ENCODE peak calls at places on chromosomes 12 and 14, in seven cellular contexts. P is BJ, T is uterus, X is tibial artery, Q is sigmoid colon, O is cardiac muscle cell, E is upper lobe of right lung. K is an unnamed sample. For H3K36me3, the result is how much of the 10 kb centered on the place peaks cover.

GRCh38 chr12:124210991-124211577 is 83.8 kb upstream of the RFLNA start:
- DNase-seq in E (no peak), T (no peak), P (no peak), Q (no peak), O (no peak), X (no peak), K (no peak)

GRCh38 chr14:73645248-73645610 is 443 bp downstream of the DNAL1 start:
- DNase-seq in T (no peak), P (no peak), X (no peak), E (no peak), O (no peak), Q (no peak), K (no peak)

GRCh38 chr12:6735448-6736191 is 11.8 kb downstream of the COPS7A start:
- DNase-seq in T (peak), X (peak), Q (peak), P (no peak), O (peak), E (peak), K (peak)

GRCh38 chr12:3964404-3964803 is 91.2 kb upstream of the PARP11 start:
- DNase-seq in P (no peak), O (peak), E (no peak), T (no peak), Q (no peak), X (no peak), K (no peak)

GRCh38 chr12:89453579-89453978 is 71.0 kb downstream of the GALNT4 start:
- DNase-seq in X (no peak), O (no peak), T (no peak), Q (no peak), P (peak), E (no peak), K (no peak)

GRCh38 chr12:13864081-13864673 is 117.2 kb downstream of the GRIN2B start:
- DNase-seq in P (peak), X (peak), O (peak), Q (peak), T (peak), E (peak), K (peak)

GRCh38 chr12:53786411-53786810 is 34.6 kb upstream of the CISTR start:
- DNase-seq in O (no peak), T (no peak), X (no peak), E (peak), Q (no peak), P (no peak), K (no peak)

GRCh38 chr12:132851465-132851864 is 22.8 kb upstream of the GOLGA3 start:
- DNase-seq in P (no peak), X (no peak), O (no peak), Q (no peak), T (no peak), E (no peak), K (peak)

GRCh38 chr12:89382366-89382765 is 30.1 kb upstream of the DUSP6 start:
- DNase-seq in Q (no peak), X (no peak), O (no peak), P (no peak), E (no peak), T (no peak), K (no peak)

GRCh38 chr12:81222841-81223595 is 145.1 kb downstream of the ACSS3 start:
- DNase-seq in O (no peak), T (no peak), P (peak), E (no peak), Q (no peak), X (no peak), K (no peak)

GRCh38 chr14:79825046-79825521 is 386.2 kb downstream of the DIO2 start:
- DNase-seq in O (no peak), T (no peak), E (no peak), P (no peak), X (no peak), Q (no peak), K (no peak)

GRCh38 chr12:5243014-5243413 is 188.9 kb upstream of the NTF3 start:
- DNase-seq in T (no peak), P (no peak), Q (no peak), O (no peak), E (no peak), X (no peak), K (no peak)

DNA sequence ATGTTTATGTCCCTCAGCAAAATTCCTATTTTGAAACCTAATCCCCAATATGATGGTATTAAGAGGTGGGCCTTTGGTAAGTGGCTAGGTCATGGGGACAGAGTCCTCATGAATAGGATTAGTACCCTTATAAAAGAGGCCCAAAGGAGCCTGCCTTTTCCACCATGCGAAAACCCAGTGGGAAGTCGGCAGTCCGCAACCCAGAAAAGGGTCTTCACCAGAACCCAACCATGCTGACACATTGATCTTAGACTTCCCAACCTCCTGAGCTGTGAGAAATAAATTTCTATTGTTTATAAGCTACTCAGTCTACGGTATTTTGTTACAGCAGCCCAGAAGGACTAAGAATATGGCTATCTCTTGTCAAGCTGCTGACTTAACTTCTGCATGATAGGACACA is 66.5 kb downstream of the COCH start:
- DNase-seq in P (no peak), X (no peak), T (no peak), O (no peak), Q (no peak), E (no peak), K (no peak)
- H3K36me3 ChIP-seq in P (under half), X (under half), T (under half), O (under half), Q (under half), E (under half), K (under half)

DNA sequence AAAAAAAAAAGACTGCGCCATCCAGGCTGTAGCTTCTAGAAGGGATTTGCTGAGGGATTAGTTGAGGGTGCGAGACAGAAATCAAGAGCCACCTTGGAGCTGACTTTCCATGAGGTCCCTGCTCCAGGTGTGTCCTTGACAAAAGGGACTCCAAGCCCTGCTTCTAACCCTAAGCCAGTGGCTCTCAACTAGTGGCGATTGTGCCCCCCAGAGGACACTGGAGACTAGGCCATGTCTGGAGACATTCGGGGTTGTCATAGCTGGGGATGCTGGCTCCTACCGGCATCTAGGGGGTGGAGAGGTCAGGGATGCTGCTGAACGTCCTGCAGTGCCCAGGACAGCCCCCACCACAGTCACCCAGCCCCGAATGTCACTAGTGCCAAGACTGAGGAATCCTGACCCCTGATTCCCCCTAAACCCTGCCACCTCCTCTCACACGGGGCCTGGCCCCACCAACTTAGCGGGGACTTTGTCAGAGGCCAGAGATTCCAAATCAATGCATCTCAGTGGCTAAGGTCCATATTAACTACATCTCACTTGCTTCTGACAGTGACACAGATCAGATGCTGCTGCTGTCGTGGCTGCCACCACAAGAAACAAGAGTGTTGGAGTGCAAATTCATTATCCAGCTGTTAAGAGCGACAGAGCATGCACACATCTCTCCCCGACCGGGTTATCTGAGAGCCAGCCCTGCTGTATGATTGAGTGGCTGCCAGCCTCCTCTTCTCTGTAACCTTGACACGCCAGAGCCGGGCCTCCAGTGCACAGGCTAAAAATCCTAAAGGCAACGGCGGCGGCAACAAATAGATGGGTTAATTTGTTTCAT is 40.4 kb downstream of the SPRING1 start:
- DNase-seq in O (peak), P (no peak), E (no peak), Q (no peak), T (no peak), X (no peak), K (no peak)
- TF ChIP-seq CTCF in O (peak), P (peak), E (peak), Q (no peak), T (no peak), X (no peak), K (no peak)

GRCh38 chr12:44696542-44696941 is 179.6 kb downstream of the NELL2 start:
- DNase-seq in Q (no peak), O (no peak), X (no peak), P (no peak), T (no peak), E (no peak), K (no peak)
- H3K4me3 ChIP-seq in Q (no peak), O (no peak), X (no peak), P (no peak), T (no peak), E (no peak), K (no peak)

DNA sequence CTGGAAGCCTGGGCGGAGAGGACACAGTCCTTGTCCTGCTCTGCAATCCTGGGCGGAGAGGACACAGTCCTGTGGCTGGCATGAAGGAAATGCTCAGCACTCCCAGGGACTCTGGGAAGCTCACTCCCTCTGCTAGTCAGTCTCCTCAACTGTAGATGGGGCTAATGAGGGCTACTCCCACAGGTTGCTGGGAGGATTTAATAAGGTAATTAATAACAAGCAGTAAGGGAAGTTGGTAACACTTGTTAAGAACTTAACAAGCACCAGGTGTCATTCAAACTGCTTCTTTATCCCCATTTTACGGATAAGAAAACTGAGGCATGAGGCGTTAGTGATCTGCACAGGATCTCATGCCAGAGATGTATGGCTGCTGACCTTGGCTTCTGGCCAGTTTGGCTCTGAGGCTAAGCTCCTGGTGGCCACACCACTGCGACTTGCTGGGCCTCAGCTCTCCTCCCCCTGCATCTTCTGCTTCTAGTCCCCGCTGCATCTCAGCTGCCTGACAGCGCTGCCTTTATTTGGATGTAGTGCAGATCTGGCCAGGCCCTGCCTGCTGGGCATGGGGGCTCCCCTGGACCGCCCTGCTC is 54.1 kb upstream of the BEGAIN start:
- DNase-seq in Q (no peak), X (no peak), T (no peak), E (no peak), P (no peak), O (no peak), K (no peak)
- H3K36me3 ChIP-seq in Q (under half), X (under half), T (under half), E (under half), P (under half), O (under half), K (under half)

GRCh38 chr12:11209098-11209497 is 22.4 kb upstream of the TAS2R42 start:
- DNase-seq in O (peak), E (no peak), X (no peak), Q (no peak), T (no peak), P (no peak), K (no peak)
- TF ChIP-seq CTCF in O (no peak), E (no peak), X (no peak), Q (no peak), T (no peak), P (no peak), K (no peak)

GRCh38 chr12:12764824-12765223 is 20.6 kb upstream of the APOLD1 start:
- DNase-seq in T (no peak), E (no peak), X (no peak), P (no peak), Q (no peak), O (no peak), K (no peak)
- H3K4me3 ChIP-seq in T (no peak), E (no peak), X (no peak), P (no peak), Q (no peak), O (no peak), K (no peak)

GRCh38 chr14:100246809-100247428 is 8.0 kb downstream of the YY1 start:
- DNase-seq in T (no peak), O (peak), X (no peak), P (no peak), E (no peak), Q (no peak), K (no peak)
- H3K36me3 ChIP-seq in T (under half), O (under half), X (under half), P (under half), E (under half), Q (under half), K (under half)

K was measured in left lung.